ENCODE peak calls at places on chromosomes 13 and 19, in nine cellular contexts. R, T, A, G, Z, B, K, S and V are unnamed samples. For H3K4me1, the result is how much of the 10 kb centered on the place peaks cover.

GRCh38 chr19:55802281-55802680 is 29.5 kb downstream of the NLRP11 start:
- DNase-seq in R (no peak), T (no peak), A (no peak), G (no peak), Z (no peak), B (no peak), K (no peak), S (no peak), V (no peak)

GRCh38 chr13:112652512-112653458 is 37.1 kb upstream of the ATP11A start:
- DNase-seq in R (peak), T (no peak), A (no peak), G (no peak), Z (no peak), B (no peak), K (no peak), S (no peak), V (no peak)

GRCh38 chr13:48437381-48437780 is 24.5 kb upstream of the LPAR6 start:
- DNase-seq in R (no peak), T (no peak), A (no peak), G (no peak), Z (no peak), B (peak), K (no peak), S (peak), V (no peak)

GRCh38 chr19:16912780-16913179 is 24.0 kb downstream of the F2RL3 start:
- DNase-seq in R (no peak), T (no peak), A (no peak), G (no peak), Z (no peak), B (no peak), K (no peak), S (no peak), V (no peak)

GRCh38 chr13:30421093-30422055 is 919 bp upstream of the UBE2L5 start:
- DNase-seq in R (peak), T (peak), A (peak), G (no peak), Z (no peak), B (peak), K (peak), S (peak), V (peak)

GRCh38 chr19:45995715-45996385 is 583 bp downstream of the CCDC61 start:
- DNase-seq in R (no peak), T (no peak), A (no peak), G (no peak), Z (no peak), B (no peak), K (peak), S (peak), V (peak)

GRCh38 chr19:49073514-49074378 is 1.2 kb upstream of the KCNA7 start:
- DNase-seq in R (peak), T (no peak), A (peak), G (no peak), Z (peak), B (peak), K (peak), S (no peak), V (no peak)

GRCh38 chr13:30726192-30726591 is 9.2 kb upstream of the ALOX5AP start:
- DNase-seq in R (no peak), T (no peak), A (no peak), G (no peak), Z (no peak), B (no peak), K (peak), S (no peak), V (no peak)

GRCh38 chr13:90746230-90746629 is 601.3 kb upstream of the MIR17HG start:
- DNase-seq in R (no peak), T (no peak), A (no peak), G (no peak), Z (no peak), B (no peak), K (no peak), S (no peak), V (no peak)

GRCh38 chr19:14497347-14497921 is 1.5 kb upstream of the GIPC1 start:
- DNase-seq in R (no peak), T (no peak), A (no peak), G (no peak), Z (no peak), B (peak), K (peak), S (no peak), V (peak)

GRCh38 chr19:32599736-32600157 is 18.8 kb downstream of the PDCD5 start:
- DNase-seq in R (peak), T (peak), A (no peak), G (no peak), Z (peak), B (no peak), K (peak), S (peak), V (peak)

GRCh38 chr13:95206116-95206515 is 95.1 kb downstream of the ABCC4 start:
- DNase-seq in R (no peak), T (no peak), A (no peak), G (no peak), Z (no peak), B (no peak), K (no peak), S (no peak), V (no peak)

GRCh38 chr13:51456510-51456909 is 3.7 kb upstream of the INTS6 start:
- DNase-seq in R (no peak), T (no peak), A (no peak), G (no peak), Z (no peak), B (no peak), K (no peak), S (no peak), V (no peak)

GRCh38 chr13:73061478-73062275 is 2.9 kb downstream of the KLF5 start:
- DNase-seq in R (peak), T (no peak), A (no peak), G (no peak), Z (no peak), B (no peak), K (no peak), S (no peak), V (peak)

GRCh38 chr19:42450314-42450934 is 7.7 kb upstream of the CXCL17 start:
- DNase-seq in R (peak), T (peak), A (peak), G (peak), Z (peak), B (peak), K (peak), S (peak), V (peak)

GRCh38 chr13:29964181-29964845 is 113.9 kb upstream of the UBL3 start:
- DNase-seq in R (no peak), T (no peak), A (peak), G (no peak), Z (no peak), B (no peak), K (no peak), S (no peak), V (no peak)

GRCh38 chr19:49952906-49953305 is 8.1 kb downstream of the SIGLEC11 start:
- DNase-seq in R (no peak), T (no peak), A (no peak), G (no peak), Z (no peak), B (no peak), K (no peak), S (no peak), V (no peak)

GRCh38 chr19:37943480-37943879 is 36.5 kb downstream of the SIPA1L3 start:
- DNase-seq in R (no peak), T (no peak), A (no peak), G (no peak), Z (no peak), B (no peak), K (no peak), S (no peak), V (peak)

GRCh38 chr19:14381689-14382474 is 638 bp downstream of the ADGRE5 start:
- DNase-seq in R (peak), T (peak), A (no peak), G (peak), Z (no peak), B (peak), K (peak), S (peak), V (peak)

GRCh38 chr13:114152285-114152645 is 19.8 kb upstream of the RASA3 start:
- DNase-seq in R (no peak), T (no peak), A (no peak), G (no peak), Z (no peak), B (no peak), K (no peak), S (no peak), V (no peak)

GRCh38 chr19:369256-369655 is 24.7 kb upstream of the MIER2 start:
- DNase-seq in R (no peak), T (no peak), A (no peak), G (no peak), Z (no peak), B (no peak), K (no peak), S (no peak), V (no peak)

GRCh38 chr19:12777217-12778019 is 2.1 kb upstream of the HOOK2 start:
- DNase-seq in R (peak), T (peak), A (peak), G (peak), Z (no peak), B (peak), K (peak), S (peak), V (peak)

GRCh38 chr13:85632526-85633215 is 166.5 kb downstream of the SLITRK6 start:
- DNase-seq in R (no peak), T (no peak), A (no peak), G (no peak), Z (no peak), B (no peak), K (no peak), S (peak), V (no peak)

GRCh38 chr19:51719251-51719901 is 4.4 kb downstream of the HAS1 start:
- DNase-seq in R (no peak), T (no peak), A (peak), G (no peak), Z (no peak), B (no peak), K (no peak), S (no peak), V (no peak)

GRCh38 chr13:61170791-61171330 is 244.8 kb downstream of the PCDH20 start:
- DNase-seq in R (no peak), T (no peak), A (no peak), G (no peak), Z (no peak), B (no peak), K (no peak), S (no peak), V (no peak)

GRCh38 chr13:30676672-30677071 is 58.7 kb upstream of the ALOX5AP start:
- DNase-seq in R (peak), T (no peak), A (no peak), G (no peak), Z (no peak), B (no peak), K (peak), S (peak), V (peak)

GRCh38 chr19:2044709-2045500 is 6.1 kb downstream of the MKNK2 start:
- DNase-seq in R (no peak), T (no peak), A (peak), G (no peak), Z (no peak), B (no peak), K (no peak), S (no peak), V (no peak)
- H3K4me1 ChIP-seq in R (half or more), T (half or more), A (under half), G (half or more), Z (half or more), B (half or more), K (under half), S (under half), V (under half)

GRCh38 chr19:47514869-47515588 is at the start of gene NAPA:
- DNase-seq in R (peak), T (peak), A (peak), G (peak), Z (peak), B (peak), K (peak), S (peak), V (peak)

GRCh38 chr19:47512183-47512947 is 2.5 kb downstream of the NAPA start:
- DNase-seq in R (no peak), T (no peak), A (no peak), G (no peak), Z (no peak), B (no peak), K (peak), S (peak), V (peak)

GRCh38 chr19:47511681-47512080 is 3.2 kb downstream of the NAPA start:
- DNase-seq in R (no peak), T (no peak), A (no peak), G (no peak), Z (no peak), B (peak), K (peak), S (peak), V (no peak)

GRCh38 chr19:47512948-47513319 is 1.9 kb downstream of the NAPA start:
- DNase-seq in R (no peak), T (no peak), A (no peak), G (no peak), Z (no peak), B (no peak), K (no peak), S (no peak), V (no peak)

GRCh38 chr19:47514151-47514868 is 553 bp downstream of the NAPA start:
- DNase-seq in R (no peak), T (no peak), A (no peak), G (no peak), Z (no peak), B (no peak), K (peak), S (no peak), V (no peak)
- H3K4me1 ChIP-seq in R (under half), T (half or more), A (under half), G (half or more), Z (under half), B (under half), K (under half), S (under half), V (under half)

GRCh38 chr19:41311613-41312012 is 1.6 kb downstream of the CCDC97 start:
- DNase-seq in R (no peak), T (no peak), A (no peak), G (no peak), Z (no peak), B (no peak), K (no peak), S (peak), V (no peak)

GRCh38 chr19:41309225-41310030 is 544 bp upstream of the CCDC97 start:
- DNase-seq in R (no peak), T (no peak), A (no peak), G (no peak), Z (no peak), B (no peak), K (peak), S (no peak), V (peak)

GRCh38 chr19:41308450-41309224 is 1.3 kb upstream of the CCDC97 start:
- DNase-seq in R (peak), T (peak), A (peak), G (peak), Z (peak), B (peak), K (peak), S (peak), V (peak)

GRCh38 chr19:41311072-41311471 is 1.1 kb downstream of the CCDC97 start:
- DNase-seq in R (no peak), T (no peak), A (no peak), G (no peak), Z (no peak), B (no peak), K (peak), S (no peak), V (no peak)

GRCh38 chr19:41310031-41310831 is at the start of gene CCDC97:
- DNase-seq in R (peak), T (peak), A (peak), G (peak), Z (peak), B (peak), K (peak), S (peak), V (peak)
- H3K4me1 ChIP-seq in R (under half), T (half or more), A (under half), G (half or more), Z (under half), B (under half), K (under half), S (under half), V (under half)

DNA sequence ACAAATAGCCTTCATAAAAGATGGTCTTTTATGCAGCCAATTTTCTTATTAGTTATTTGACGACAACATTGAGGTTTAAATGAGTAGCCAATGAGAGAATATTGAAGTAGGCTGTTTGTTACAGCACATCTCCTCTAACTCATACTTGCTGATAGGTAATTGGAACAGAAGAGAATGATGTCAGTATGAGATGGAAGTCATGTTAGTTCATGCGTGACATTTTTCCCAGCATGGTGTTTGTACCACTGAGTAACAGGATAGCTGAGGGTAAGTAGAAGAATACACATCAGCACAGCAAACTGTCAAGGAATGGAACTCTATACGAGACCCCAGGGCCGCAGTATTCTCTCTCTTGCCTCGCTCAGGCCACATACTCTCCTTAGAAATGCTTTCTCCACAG is 37.2 kb downstream of the COL4A2 start:
- DNase-seq in R (no peak), T (no peak), A (no peak), G (no peak), Z (no peak), B (no peak), K (no peak), S (no peak), V (no peak)
- H3K4me1 ChIP-seq in R (half or more), T (under half), A (under half), G (under half), Z (under half), B (under half), K (under half), S (under half), V (under half)

GRCh38 chr13:111184685-111185401 is 69.7 kb downstream of the ARHGEF7 start:
- DNase-seq in R (no peak), T (peak), A (no peak), G (no peak), Z (no peak), B (no peak), K (no peak), S (no peak), V (peak)

GRCh38 chr13:111183087-111183645 is 68.1 kb downstream of the ARHGEF7 start:
- DNase-seq in R (no peak), T (peak), A (no peak), G (no peak), Z (no peak), B (no peak), K (no peak), S (no peak), V (no peak)

GRCh38 chr13:111181977-111182376 is 66.9 kb downstream of the ARHGEF7 start:
- DNase-seq in R (no peak), T (no peak), A (no peak), G (no peak), Z (no peak), B (no peak), K (no peak), S (no peak), V (no peak)

GRCh38 chr13:111186305-111186930 is 71.3 kb downstream of the ARHGEF7 start:
- DNase-seq in R (no peak), T (no peak), A (no peak), G (no peak), Z (no peak), B (no peak), K (no peak), S (no peak), V (no peak)

GRCh38 chr13:111183959-111184684 is 69.0 kb downstream of the ARHGEF7 start:
- DNase-seq in R (no peak), T (no peak), A (no peak), G (no peak), Z (no peak), B (no peak), K (no peak), S (peak), V (no peak)
- H3K4me1 ChIP-seq in R (under half), T (half or more), A (under half), G (half or more), Z (under half), B (half or more), K (under half), S (under half), V (under half)

DNA sequence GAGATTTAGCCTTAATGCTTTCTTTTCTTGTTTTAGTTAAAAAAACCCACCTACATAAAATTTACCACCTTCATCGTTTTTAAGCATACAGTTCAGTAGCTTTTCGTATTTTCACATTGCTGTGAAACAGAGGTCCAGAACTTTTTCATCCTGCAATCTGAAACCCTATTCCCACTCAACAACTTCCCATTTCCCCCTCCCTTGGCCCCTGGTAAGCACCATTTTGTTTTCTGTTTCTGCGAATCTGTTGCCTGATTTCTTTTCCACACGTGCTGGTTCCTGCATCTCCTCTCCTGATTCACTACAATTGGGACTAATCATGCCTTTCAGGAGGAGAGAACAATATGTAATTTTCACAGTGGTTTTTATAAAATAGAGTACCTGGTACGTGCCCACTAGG is 149.2 kb upstream of the RNF113B start:
- DNase-seq in R (no peak), T (no peak), A (no peak), G (no peak), Z (no peak), B (no peak), K (no peak), S (no peak), V (no peak)
- H3K4me1 ChIP-seq in R (under half), T (under half), A (under half), G (under half), Z (under half), B (under half), K (under half), S (under half), V (under half)

GRCh38 chr13:40328091-40328490 is 338.4 kb downstream of the FOXO1 start:
- DNase-seq in R (no peak), T (no peak), A (no peak), G (no peak), Z (no peak), B (no peak), K (no peak), S (no peak), V (no peak)
- H3K4me1 ChIP-seq in R (under half), T (under half), A (under half), G (under half), Z (under half), B (under half), K (under half), S (under half), V (under half)